ENCODE peak calls at places on chromosomes 16 and 17, in six cellular contexts. A is mammary epithelial cell; V is CD8-positive, alpha-beta T cell; O is fibroblast of villous mesenchyme; K is GM23338; S is heart left ventricle. M is an unnamed sample.

GRCh38 chr16:69761983-69762842 is at the start of gene WWP2:
- DNase-seq in A (peak), K (peak), V (peak), S (peak), O (peak), M (peak)

GRCh38 chr17:9658593-9659211 is 13.4 kb downstream of the USP43 start:
- DNase-seq in K (no peak), V (no peak), A (no peak), S (no peak), O (peak), M (no peak)

GRCh38 chr16:21053595-21053994 is 97.1 kb downstream of the DNAH3 start:
- DNase-seq in A (no peak), V (no peak), K (no peak), O (no peak), S (no peak), M (no peak)

GRCh38 chr17:7686221-7687071 is 844 bp downstream of the TP53 start:
- DNase-seq in A (peak), V (peak), S (peak), O (peak), K (peak), M (peak)

GRCh38 chr16:50234771-50235556 is 31.4 kb upstream of the ADCY7 start:
- DNase-seq in K (no peak), S (no peak), O (no peak), A (peak), V (no peak), M (peak)

GRCh38 chr17:17545984-17546383 is 45.5 kb downstream of the PEMT start:
- DNase-seq in A (no peak), V (no peak), S (peak), K (no peak), O (no peak), M (no peak)

GRCh38 chr16:71883849-71884638 is at the start of gene ZNF821:
- DNase-seq in V (peak), A (peak), K (peak), O (peak), S (peak), M (peak)

GRCh38 chr16:84810518-84811273 is 9.1 kb upstream of the CRISPLD2 start:
- DNase-seq in K (no peak), V (no peak), S (no peak), A (peak), O (peak), M (peak)

GRCh38 chr16:79598341-79599181 is 2.0 kb downstream of the MAF start:
- DNase-seq in O (peak), V (peak), A (peak), K (peak), S (peak), M (peak)

GRCh38 chr17:78532311-78532710 is 44.9 kb downstream of the DNAH17 start:
- DNase-seq in K (no peak), S (no peak), A (no peak), O (no peak), V (no peak), M (no peak)

GRCh38 chr16:70614208-70614951 is 32.0 kb upstream of the IL34 start:
- DNase-seq in V (no peak), A (no peak), S (no peak), O (peak), K (no peak), M (no peak)

GRCh38 chr17:77416096-77416713 is 275.4 kb downstream of the SEC14L1 start:
- DNase-seq in A (no peak), S (no peak), V (no peak), O (no peak), K (no peak), M (no peak)

GRCh38 chr16:57535680-57536305 is 578 bp downstream of the CCDC102A start:
- DNase-seq in S (peak), V (peak), O (peak), K (peak), A (peak), M (peak)
- TF ChIP-seq CTCF in S (peak), V (no peak), O (peak), K (no peak), A (peak), M (no peak)

GRCh38 chr17:15945493-15946209 is 721 bp downstream of the ADORA2B start:
- DNase-seq in A (peak), O (peak), K (peak), S (peak), V (no peak), M (peak)

GRCh38 chr17:15944720-15945492 is at the start of gene ADORA2B:
- DNase-seq in O (peak), K (peak), V (peak), A (peak), S (peak), M (peak)

GRCh38 chr17:15947976-15948752 is 3.2 kb downstream of the ADORA2B start:
- DNase-seq in S (no peak), V (no peak), O (no peak), A (peak), K (no peak), M (no peak)

GRCh38 chr17:15947331-15947730 is 2.4 kb downstream of the ADORA2B start:
- DNase-seq in S (no peak), O (peak), V (no peak), K (no peak), A (peak), M (peak)

GRCh38 chr17:15946611-15947120 is 1.7 kb downstream of the ADORA2B start:
- DNase-seq in K (no peak), A (no peak), V (no peak), S (no peak), O (peak), M (peak)
- H3K4me3 ChIP-seq in K (no peak), A (peak), V (no peak), S (peak), O (peak), M (peak)

GRCh38 chr16:89442990-89443726 is 47.2 kb downstream of the ANKRD11 start:
- DNase-seq in A (peak), S (no peak), V (no peak), K (no peak), O (peak), M (peak)
- TF ChIP-seq CTCF in A (peak), S (peak), V (no peak), K (no peak), O (peak), M (peak)

DNA sequence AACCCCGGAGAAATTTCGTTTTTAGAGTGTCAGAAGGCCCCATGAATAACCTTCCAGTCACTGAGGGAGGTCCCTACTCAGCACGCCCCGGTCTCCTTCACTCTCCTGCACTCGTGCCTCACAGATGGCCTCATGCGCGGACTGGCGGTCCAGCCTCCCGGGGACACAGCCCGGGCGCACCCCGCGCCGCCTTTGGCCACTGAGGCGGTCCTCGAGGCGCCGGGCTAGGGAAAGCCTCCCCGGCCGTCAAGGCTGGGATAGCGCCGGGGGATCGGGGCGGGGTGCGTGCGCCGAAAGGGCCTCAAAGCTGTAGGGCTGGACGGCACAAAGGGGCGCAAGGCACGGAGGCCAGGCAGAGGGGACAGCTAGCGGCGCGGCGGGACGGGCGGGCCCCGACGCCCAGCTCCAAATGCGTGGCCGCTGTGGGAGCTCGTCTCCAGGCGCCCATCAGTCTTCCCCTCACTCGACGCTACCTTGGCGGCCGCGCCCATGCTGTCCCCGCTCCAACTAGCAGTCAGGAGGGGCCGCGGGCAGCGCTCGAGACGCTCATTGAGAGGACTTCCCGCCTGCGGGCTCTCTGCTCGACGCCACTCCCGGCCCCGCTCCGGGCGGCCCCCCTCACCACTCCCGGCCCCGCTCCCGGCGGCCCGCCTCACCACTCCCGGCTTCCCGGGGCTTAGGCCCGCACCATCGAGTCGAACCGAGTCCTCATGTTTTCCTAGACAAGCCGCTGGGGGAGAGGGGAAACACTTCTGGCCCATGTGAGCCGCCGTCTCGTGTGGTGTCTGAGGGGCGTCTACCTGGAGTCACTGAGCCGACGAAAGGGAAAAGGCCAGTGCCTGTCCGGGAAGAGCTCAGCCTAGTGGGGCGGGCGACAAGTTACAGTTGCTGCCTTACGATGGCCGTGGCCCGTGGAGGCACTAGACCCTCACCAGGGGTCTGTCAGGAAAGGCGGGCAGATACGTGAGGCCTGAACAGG is at the start of gene USP6:
- DNase-seq in O (no peak), S (no peak), V (no peak), A (no peak), K (peak), M (no peak)
- H3K4me3 ChIP-seq in O (no peak), S (no peak), V (no peak), A (no peak), K (peak), M (no peak)

GRCh38 chr16:52597772-52598483 is 51.0 kb upstream of the TOX3 start:
- DNase-seq in S (no peak), V (no peak), K (peak), A (no peak), O (no peak), M (no peak)
- TF ChIP-seq CTCF in S (no peak), V (no peak), K (no peak), A (no peak), O (no peak), M (no peak)

GRCh38 chr17:52157603-52158449 is 688 bp downstream of the CA10 start:
- DNase-seq in A (no peak), O (no peak), S (no peak), V (no peak), K (peak), M (no peak)
- H3K4me3 ChIP-seq in A (peak), O (no peak), S (no peak), V (no peak), K (peak), M (no peak)

DNA sequence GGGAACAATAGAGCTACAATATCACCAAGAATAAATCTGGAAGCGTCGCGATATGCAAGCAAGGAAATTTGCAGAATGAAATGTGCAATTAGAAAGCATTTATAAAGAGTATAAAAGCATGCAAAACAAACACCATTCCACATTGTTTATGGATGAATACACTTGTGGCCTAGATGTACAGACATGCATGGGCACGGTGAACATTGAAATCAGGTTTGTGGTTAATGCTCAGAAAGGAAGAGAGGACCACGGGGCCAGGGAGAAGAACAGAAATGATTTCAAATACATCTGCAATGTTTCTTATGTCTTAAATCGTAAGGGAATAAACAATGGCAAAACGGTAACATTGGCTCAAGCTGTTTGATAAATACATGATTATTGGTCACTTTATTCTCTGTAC is 235.9 kb downstream of the FOXL1 start:
- DNase-seq in K (no peak), S (no peak), V (no peak), O (no peak), A (peak), M (no peak)
- TF ChIP-seq CTCF in K (no peak), S (no peak), V (no peak), O (no peak), A (no peak), M (no peak)